ENCODE peak calls at places on chromosomes 7 and 10, in ten cellular contexts. H is fibroblast of mammary gland, E is cardiac muscle cell, U is BJ, W is GM23248, D is transverse colon, X is kidney epithelial cell, N is breast epithelium, P is heart left ventricle, V is fibroblast of lung. G is an unnamed sample.

GRCh38 chr10:17220652-17221100 is 7.4 kb upstream of the VIM start:
- DNase-seq in W (peak), E (no peak), D (no peak), H (peak), V (peak), P (no peak), N (no peak), U (no peak), X (no peak), G (no peak)

GRCh38 chr7:151837285-151838042 is 39.5 kb downstream of the PRKAG2 start:
- DNase-seq in N (no peak), E (peak), U (no peak), P (no peak), V (no peak), W (no peak), X (no peak), D (no peak), H (no peak), G (no peak)

GRCh38 chr7:19117081-19117869 is at the start of gene TWIST1:
- DNase-seq in W (peak), D (no peak), X (peak), E (peak), V (peak), P (peak), U (peak), H (peak), N (no peak), G (no peak)

GRCh38 chr10:92074126-92074887 is 150.7 kb downstream of the BTAF1 start:
- DNase-seq in W (peak), V (no peak), X (no peak), D (no peak), U (no peak), N (no peak), H (peak), E (no peak), P (no peak), G (no peak)

GRCh38 chr10:104297697-104298660 is 29.0 kb downstream of the GSTO2 start:
- DNase-seq in E (peak), V (peak), W (peak), U (peak), H (peak), N (no peak), X (no peak), D (no peak), P (no peak), G (no peak)

GRCh38 chr7:139426258-139427028 is 57.0 kb downstream of the KLRG2 start:
- DNase-seq in N (no peak), H (no peak), V (no peak), W (no peak), D (no peak), P (no peak), X (no peak), E (peak), U (no peak), G (no peak)

GRCh38 chr7:90383422-90383821 is 19.8 kb upstream of the CLDN12 start:
- DNase-seq in E (no peak), V (peak), N (no peak), W (peak), D (no peak), P (no peak), X (no peak), H (peak), U (no peak), G (no peak)

GRCh38 chr10:72027498-72027897 is 60.9 kb downstream of the SPOCK2 start:
- DNase-seq in H (no peak), D (peak), X (no peak), N (no peak), E (no peak), P (no peak), W (no peak), V (peak), U (no peak), G (no peak)

GRCh38 chr10:113159563-113159962 is 209.5 kb downstream of the TCF7L2 start:
- DNase-seq in H (no peak), W (no peak), N (no peak), D (no peak), P (no peak), E (no peak), V (no peak), U (no peak), X (no peak), G (no peak)

GRCh38 chr10:102435098-102435497 is 2.7 kb upstream of the CUEDC2 start:
- DNase-seq in H (no peak), U (no peak), X (no peak), E (no peak), D (no peak), V (no peak), N (no peak), W (peak), P (no peak), G (no peak)

GRCh38 chr10:102437515-102437914 is 5.1 kb upstream of the CUEDC2 start:
- DNase-seq in P (no peak), D (no peak), V (no peak), H (no peak), U (no peak), W (no peak), N (no peak), E (no peak), X (no peak), G (no peak)

GRCh38 chr10:102436312-102436711 is 3.9 kb upstream of the CUEDC2 start:
- DNase-seq in N (no peak), U (no peak), X (no peak), H (no peak), V (no peak), P (no peak), D (no peak), E (no peak), W (peak), G (no peak)

GRCh38 chr10:102434251-102434913 is 2.0 kb upstream of the CUEDC2 start:
- DNase-seq in H (peak), D (no peak), X (no peak), U (no peak), V (peak), E (no peak), W (peak), N (no peak), P (no peak), G (no peak)

GRCh38 chr10:102435529-102436233 is 3.3 kb upstream of the CUEDC2 start:
- DNase-seq in E (no peak), H (no peak), U (no peak), D (no peak), W (peak), P (no peak), X (no peak), V (no peak), N (no peak), G (no peak)
- H3K4me3 ChIP-seq in E (no peak), H (peak), U (peak), D (peak), W (peak), P (no peak), X (peak), V (peak), N (peak), G (peak)

DNA sequence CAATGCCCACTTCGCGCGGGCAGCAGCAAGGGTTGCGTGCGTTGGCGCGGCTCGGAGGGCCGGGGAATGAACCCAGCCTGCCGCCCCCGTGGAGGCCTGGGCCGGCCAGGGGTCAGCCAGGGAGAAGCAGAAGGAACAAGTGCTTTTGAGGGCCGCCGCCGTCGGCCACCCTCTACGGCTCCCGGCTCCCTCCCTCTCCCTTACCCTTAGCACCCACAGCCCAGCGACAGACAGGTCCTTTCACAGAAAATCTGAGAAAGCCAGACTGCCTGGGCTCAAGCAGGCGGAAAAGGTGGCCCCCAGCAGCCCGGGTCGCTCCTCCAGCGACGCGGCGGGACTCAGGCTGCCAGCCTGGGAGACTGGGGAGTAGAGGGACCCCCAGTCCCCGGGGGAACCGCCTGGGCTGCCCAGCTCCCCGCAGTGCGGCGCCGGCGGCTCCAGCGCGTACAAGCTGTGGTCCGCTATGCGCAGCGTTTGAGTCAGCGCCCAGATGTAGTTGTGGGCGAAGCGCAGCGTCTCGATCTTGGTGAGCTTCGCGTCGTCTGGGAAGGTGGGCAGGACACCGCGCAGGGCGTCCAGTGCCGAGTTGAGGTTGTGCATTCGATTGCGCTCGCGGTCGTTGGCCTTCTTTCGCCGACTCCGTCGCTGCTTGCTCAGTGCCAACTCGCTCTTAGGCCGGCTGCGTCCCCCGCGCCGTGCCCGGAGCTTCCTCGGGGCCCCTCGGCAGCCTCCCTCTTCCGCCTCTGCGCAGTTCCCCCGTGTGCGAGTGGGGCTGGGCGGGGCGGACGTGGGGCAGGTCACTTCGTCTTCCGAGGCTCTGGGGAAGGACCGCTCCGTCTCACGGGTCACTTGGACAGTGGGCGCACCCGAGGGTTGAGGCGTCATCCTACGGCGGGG is 815 bp downstream of the NEUROG3 start:
- DNase-seq in P (no peak), N (no peak), X (no peak), W (peak), U (no peak), V (peak), D (no peak), E (peak), H (peak), G (no peak)
- H3K4me3 ChIP-seq in P (peak), N (peak), X (no peak), W (no peak), U (no peak), V (no peak), D (peak), E (no peak), H (no peak), G (no peak)

GRCh38 chr10:3090914-3091313 is 23.6 kb downstream of the PFKP start:
- DNase-seq in N (no peak), U (no peak), E (peak), H (peak), P (no peak), D (peak), W (peak), V (peak), X (peak), G (no peak)
- H3K4me3 ChIP-seq in N (peak), U (no peak), E (no peak), H (no peak), P (no peak), D (no peak), W (peak), V (no peak), X (no peak), G (no peak)

GRCh38 chr10:28663576-28664368 is 13.5 kb upstream of the BAMBI start:
- DNase-seq in H (peak), D (peak), E (peak), N (peak), V (peak), X (no peak), W (peak), U (no peak), P (peak), G (no peak)

GRCh38 chr10:28668363-28669226 is 8.7 kb upstream of the BAMBI start:
- DNase-seq in P (peak), W (peak), E (peak), H (no peak), N (peak), U (no peak), V (peak), D (peak), X (no peak), G (peak)

GRCh38 chr10:28664369-28664740 is 13.0 kb upstream of the BAMBI start:
- DNase-seq in D (no peak), X (no peak), W (peak), U (no peak), N (no peak), H (peak), E (no peak), V (peak), P (no peak), G (no peak)

GRCh38 chr10:28669227-28670173 is 7.8 kb upstream of the BAMBI start:
- DNase-seq in N (no peak), P (no peak), U (no peak), D (no peak), V (no peak), E (no peak), H (no peak), X (no peak), W (no peak), G (no peak)

DNA sequence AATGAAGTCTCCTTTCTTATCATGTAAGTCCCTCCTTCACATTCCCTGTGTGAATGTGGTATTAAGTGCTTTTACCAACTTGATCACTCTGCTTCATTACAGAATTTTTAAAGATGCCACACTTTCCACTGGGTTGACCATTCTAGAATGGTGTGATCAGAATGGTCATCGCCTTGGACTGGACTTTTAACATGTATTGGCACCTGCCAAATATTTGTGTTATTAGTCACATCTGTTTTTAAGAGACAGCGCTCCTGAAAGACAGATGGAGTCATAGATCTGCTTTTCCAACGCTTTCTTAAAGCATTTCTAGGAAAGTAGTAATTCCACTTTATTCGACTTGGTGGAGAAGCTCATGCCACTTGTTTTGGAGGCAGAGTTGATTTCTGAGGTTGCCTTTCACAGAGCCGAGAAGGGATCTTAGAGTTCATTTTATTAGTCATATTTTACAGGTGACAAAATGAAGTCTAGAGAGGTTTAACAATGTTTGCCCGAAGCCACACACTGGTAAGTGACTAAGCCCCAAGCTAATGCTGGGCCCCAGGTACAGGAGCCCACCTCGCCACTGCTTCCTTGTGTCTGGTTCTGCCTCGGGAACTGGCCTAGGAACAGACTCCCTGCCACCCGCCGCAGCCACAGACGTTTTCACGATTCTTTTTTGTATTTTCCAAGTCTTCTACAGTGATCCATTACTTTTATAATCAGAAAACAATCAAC is 10.4 kb upstream of the BAMBI start:
- DNase-seq in E (no peak), X (no peak), H (no peak), U (no peak), W (no peak), V (no peak), D (no peak), N (no peak), P (no peak), G (no peak)
- H3K4me3 ChIP-seq in E (no peak), X (no peak), H (no peak), U (no peak), W (no peak), V (no peak), D (no peak), N (no peak), P (no peak), G (no peak)

DNA sequence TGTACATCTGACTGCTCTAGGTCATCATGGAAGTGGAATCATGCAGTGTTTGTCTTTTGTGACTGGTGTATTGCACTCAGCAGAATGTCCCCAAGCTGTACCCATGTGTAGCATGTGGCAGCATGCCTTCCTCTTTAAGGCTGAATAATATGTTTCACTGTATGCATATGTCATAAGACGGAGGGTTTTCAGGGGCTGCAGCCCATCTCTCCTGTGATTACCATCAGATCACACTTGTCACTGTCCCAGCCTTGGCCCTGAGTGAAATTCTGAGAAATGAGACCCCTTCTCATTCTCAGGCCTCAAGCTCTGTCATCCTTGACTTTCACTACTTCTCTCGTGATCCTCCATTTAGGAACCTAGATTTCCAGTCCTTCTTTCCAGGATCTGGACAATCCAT is 50.0 kb downstream of the CPXM2 start:
- DNase-seq in W (no peak), P (no peak), H (no peak), V (no peak), U (no peak), E (no peak), X (no peak), D (no peak), N (no peak), G (no peak)
- H3K4me3 ChIP-seq in W (no peak), P (no peak), H (no peak), V (no peak), U (no peak), E (no peak), X (no peak), D (no peak), N (no peak), G (no peak)

DNA sequence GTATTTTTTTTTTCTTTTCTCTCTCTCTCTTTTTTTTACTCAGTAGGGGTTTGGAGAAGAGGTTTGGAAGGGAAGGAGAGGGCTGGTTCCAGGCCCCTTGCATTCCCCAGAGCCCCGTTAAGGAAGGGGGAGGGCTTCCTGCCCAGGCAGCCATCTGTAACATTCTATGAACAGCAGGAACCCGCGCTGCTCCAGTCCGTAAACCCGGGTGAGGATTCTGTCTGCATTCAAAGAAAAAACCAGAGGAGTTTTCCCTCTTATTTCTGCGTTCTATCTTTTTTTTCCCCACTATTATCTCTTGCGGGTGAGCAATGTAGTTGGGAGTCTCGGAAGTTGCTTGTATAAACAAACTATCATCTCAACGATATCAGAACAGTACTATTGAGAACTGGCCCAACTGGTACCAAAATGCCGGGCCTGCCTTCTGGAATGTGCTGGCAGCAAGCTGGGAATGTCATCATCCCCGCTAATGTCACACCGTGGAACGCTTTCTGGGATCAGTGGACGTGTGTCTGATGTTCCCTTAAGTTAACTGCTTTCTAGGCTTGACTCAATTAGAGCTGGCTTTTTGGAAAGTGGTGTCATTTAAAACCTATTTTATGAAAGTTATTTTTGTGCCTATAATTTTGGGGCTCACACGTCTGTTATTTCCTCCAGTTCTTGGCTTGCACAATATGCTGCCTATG is 153.1 kb upstream of the MEOX2 start:
- DNase-seq in U (no peak), E (peak), N (no peak), H (peak), W (peak), X (no peak), D (no peak), P (peak), V (no peak), G (no peak)
- H3K4me3 ChIP-seq in U (peak), E (no peak), N (peak), H (peak), W (peak), X (peak), D (peak), P (peak), V (peak), G (no peak)

GRCh38 chr7:106258789-106259188 is 26.0 kb downstream of the NAMPT start:
- DNase-seq in H (no peak), V (no peak), U (no peak), W (no peak), D (no peak), N (no peak), P (no peak), X (no peak), E (no peak), G (no peak)

GRCh38 chr7:106260136-106260561 is 24.6 kb downstream of the NAMPT start:
- DNase-seq in E (no peak), P (no peak), H (peak), W (peak), D (no peak), N (no peak), U (no peak), V (peak), X (no peak), G (peak)

GRCh38 chr7:106265133-106265532 is 19.6 kb downstream of the NAMPT start:
- DNase-seq in H (no peak), W (no peak), D (no peak), X (no peak), V (no peak), E (no peak), U (no peak), P (no peak), N (no peak), G (no peak)

GRCh38 chr7:106257752-106258151 is 27.0 kb downstream of the NAMPT start:
- DNase-seq in U (no peak), H (no peak), N (no peak), X (no peak), P (no peak), V (no peak), E (no peak), D (no peak), W (no peak), G (no peak)

DNA sequence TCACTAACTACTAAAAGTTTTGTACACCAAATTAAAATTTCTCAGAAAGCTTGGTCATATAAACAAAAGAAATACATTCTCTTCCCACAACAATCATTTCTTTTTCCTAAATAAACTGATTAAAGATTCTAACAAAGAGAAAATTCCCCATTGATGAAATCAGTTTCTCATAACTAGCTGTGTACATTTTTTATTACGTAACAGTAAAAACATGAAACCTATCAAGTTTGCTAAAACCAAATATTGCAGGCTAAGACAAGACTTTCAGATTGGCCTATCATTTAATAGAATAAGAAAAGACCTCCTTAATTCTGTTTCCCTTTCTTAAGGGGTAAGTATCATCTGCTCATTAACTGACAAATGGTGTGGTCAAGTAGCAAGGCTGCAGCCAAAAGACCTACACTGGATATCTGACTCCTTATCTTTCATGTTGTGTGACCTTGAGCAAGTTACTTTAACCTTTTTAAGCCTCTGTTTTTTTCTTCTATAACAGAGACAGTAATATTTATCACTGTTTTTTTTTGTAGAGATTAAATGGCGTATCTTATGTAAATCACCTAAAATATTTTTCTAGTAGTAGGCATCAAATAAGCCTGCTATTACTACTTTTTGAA is 22.4 kb downstream of the NAMPT start:
- DNase-seq in E (peak), N (no peak), P (no peak), D (no peak), W (no peak), U (no peak), X (no peak), H (no peak), V (no peak), G (no peak)
- H3K4me3 ChIP-seq in E (no peak), N (no peak), P (no peak), D (no peak), W (no peak), U (no peak), X (no peak), H (no peak), V (no peak), G (no peak)

GRCh38 chr7:156614434-156615264 is 25.9 kb upstream of the RNF32 start:
- DNase-seq in E (no peak), N (no peak), H (no peak), P (no peak), X (no peak), W (no peak), D (peak), V (no peak), U (no peak), G (no peak)

GRCh38 chr7:156618791-156619367 is 21.7 kb upstream of the RNF32 start:
- DNase-seq in P (no peak), X (no peak), H (no peak), V (no peak), U (no peak), W (no peak), E (no peak), D (no peak), N (no peak), G (no peak)

GRCh38 chr7:156617215-156617614 is 23.4 kb upstream of the RNF32 start:
- DNase-seq in E (no peak), D (peak), V (no peak), P (no peak), W (no peak), H (no peak), X (no peak), U (no peak), N (no peak), G (no peak)

GRCh38 chr7:156618078-156618790 is 22.3 kb upstream of the RNF32 start:
- DNase-seq in W (no peak), X (no peak), H (no peak), E (no peak), U (no peak), D (no peak), N (no peak), V (no peak), P (no peak), G (no peak)

GRCh38 chr7:156616269-156617202 is 24.0 kb upstream of the RNF32 start:
- DNase-seq in X (no peak), P (no peak), H (no peak), U (no peak), D (peak), N (no peak), W (peak), E (peak), V (peak), G (no peak)
- H3K4me3 ChIP-seq in X (peak), P (peak), H (no peak), U (no peak), D (peak), N (peak), W (peak), E (peak), V (peak), G (no peak)

G was measured in GM06990.